ENCODE peak calls at places on chromosomes 11 and 22, in five cellular contexts. G is CD4-positive, alpha-beta memory T cell; E is GM23248; P is mammary epithelial cell; B is right cardiac atrium. V is an unnamed sample.
A peak's percentile ranks its signal among the peaks of the same experiment; 100 is the strongest.

GRCh38 chr11:109133159-109133558 is 288.8 kb upstream of the C11orf87 start:
- DNase-seq in P (no peak), E (no peak), B (no peak), G (no peak), V (no peak)

GRCh38 chr11:95977534-95978174 is 53.7 kb upstream of the MTMR2 start:
- DNase-seq in B (no peak), G (no peak), E (peak; percentile 5), P (peak; percentile 71), V (no peak)

GRCh38 chr11:80155412-80156017 is 714.7 kb upstream of the TENM4 start:
- DNase-seq in P (peak; percentile 17), B (no peak), E (peak; percentile 41), G (no peak), V (no peak)

GRCh38 chr11:127789887-127790286 is 789.3 kb upstream of the KIRREL3 start:
- DNase-seq in E (peak; percentile 6), G (no peak), P (peak; percentile 7), B (no peak), V (no peak)

GRCh38 chr11:72937439-72937838 is 123.2 kb downstream of the ATG16L2 start:
- DNase-seq in E (no peak), P (no peak), G (no peak), B (no peak), V (no peak)

GRCh38 chr11:36394056-36394455 is 98.0 kb downstream of the PRR5L start:
- DNase-seq in B (no peak), G (peak; percentile 68), E (no peak), P (no peak), V (no peak)

GRCh38 chr22:44625981-44626687 is 75.9 kb upstream of the PRR5 start:
- DNase-seq in E (peak; percentile 75), G (peak; percentile 73), P (peak; percentile 35), B (peak; percentile 85), V (peak; percentile 75)

GRCh38 chr11:110093407-110094297 is 460 bp downstream of the ZC3H12C start:
- DNase-seq in B (peak; percentile 88), E (peak; percentile 82), G (no peak), P (peak; percentile 63), V (no peak)

GRCh38 chr11:61037694-61038093 is 64.6 kb upstream of the CD5 start:
- DNase-seq in E (no peak), G (no peak), P (peak; percentile 31), B (peak; percentile 48), V (no peak)

GRCh38 chr11:122120096-122120495 is 4.1 kb upstream of the BLID start:
- DNase-seq in E (peak; percentile 68), G (no peak), B (no peak), P (no peak), V (no peak)

GRCh38 chr11:3939211-3939610 is 83.7 kb downstream of the STIM1 start:
- DNase-seq in B (no peak), E (peak; percentile 86), G (no peak), P (peak; percentile 54), V (no peak)

GRCh38 chr11:23280088-23280487 is 419.8 kb upstream of the CCDC179 start:
- DNase-seq in G (no peak), P (no peak), E (peak; percentile 45), B (no peak), V (no peak)

GRCh38 chr11:69962152-69962551 is 116.0 kb upstream of the ANO1 start:
- DNase-seq in G (no peak), B (no peak), P (peak; percentile 59), E (peak; percentile 33), V (no peak)
- H3K4me1 ChIP-seq in G (no peaks in the 10 kb centered on the region), B (no peaks in the 10 kb centered on the region), P (peaks cover 14% of the 10 kb centered on the region), E (no peaks in the 10 kb centered on the region), V (no peaks in the 10 kb centered on the region)

GRCh38 chr22:25146906-25147754 is 52.5 kb upstream of the CRYBB3 start:
- DNase-seq in G (no peak), E (no peak), P (no peak), B (no peak), V (no peak)
- H3K4me1 ChIP-seq in G (no peaks in the 10 kb centered on the region), E (no peaks in the 10 kb centered on the region), P (no peaks in the 10 kb centered on the region), B (peaks cover 6% of the 10 kb centered on the region), V (no peaks in the 10 kb centered on the region)

DNA sequence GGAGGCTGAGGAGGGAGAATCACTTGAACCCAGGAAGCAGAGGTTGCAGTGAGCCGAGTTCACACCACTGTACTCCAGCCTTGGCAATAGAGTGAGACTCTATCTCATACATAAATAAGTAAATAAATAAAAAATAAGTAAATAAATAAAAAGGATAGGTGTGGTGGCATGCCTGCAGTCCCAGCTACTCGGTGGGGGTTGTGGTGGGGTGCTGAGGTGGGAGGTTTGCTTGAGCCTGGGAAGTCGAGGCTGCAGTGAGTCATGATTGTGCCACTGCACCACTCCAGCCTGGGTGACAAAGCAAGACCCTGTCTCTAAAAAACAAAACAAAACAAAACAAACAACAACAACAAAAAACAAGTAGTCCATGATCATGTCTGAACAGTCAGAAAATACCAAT is 3.1 kb downstream of the LARGE2 start:
- DNase-seq in B (no peak), P (no peak), G (no peak), E (no peak), V (no peak)
- H3K4me1 ChIP-seq in B (no peaks in the 10 kb centered on the region), P (peaks cover 35% of the 10 kb centered on the region), G (peaks cover 37% of the 10 kb centered on the region), E (no peaks in the 10 kb centered on the region), V (peaks cover 12% of the 10 kb centered on the region)

DNA sequence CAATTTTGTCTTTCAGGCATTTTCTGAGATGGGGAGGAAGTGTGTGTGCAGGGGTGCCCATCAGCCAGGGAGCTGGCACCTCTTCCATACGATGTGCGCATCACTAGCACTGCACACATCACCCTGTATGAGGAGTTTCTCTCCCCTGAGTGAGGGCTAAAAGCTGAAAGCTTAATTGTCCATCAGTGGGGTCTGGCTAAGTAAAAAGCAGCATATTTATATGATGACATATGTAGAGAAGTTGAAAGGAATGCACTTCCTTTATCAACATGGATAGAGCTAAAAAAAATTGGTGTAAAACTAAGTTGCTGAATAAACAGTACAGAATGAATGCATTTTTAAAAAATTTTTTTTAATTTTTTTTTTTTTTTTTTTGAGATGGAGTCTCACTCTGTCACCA is 4.0 kb downstream of the VSTM5 start:
- DNase-seq in B (no peak), G (no peak), P (no peak), E (peak; percentile 20), V (no peak)
- H3K4me1 ChIP-seq in B (no peaks in the 10 kb centered on the region), G (no peaks in the 10 kb centered on the region), P (peaks cover 13% of the 10 kb centered on the region), E (peaks cover 3% of the 10 kb centered on the region), V (no peaks in the 10 kb centered on the region)

GRCh38 chr11:12792018-12792417 is 117.8 kb downstream of the TEAD1 start:
- DNase-seq in B (no peak), E (no peak), G (no peak), P (no peak), V (no peak)
- H3K4me1 ChIP-seq in B (no peaks in the 10 kb centered on the region), E (peaks cover 43% of the 10 kb centered on the region), G (no peaks in the 10 kb centered on the region), P (peaks cover 4% of the 10 kb centered on the region), V (no peaks in the 10 kb centered on the region)

DNA sequence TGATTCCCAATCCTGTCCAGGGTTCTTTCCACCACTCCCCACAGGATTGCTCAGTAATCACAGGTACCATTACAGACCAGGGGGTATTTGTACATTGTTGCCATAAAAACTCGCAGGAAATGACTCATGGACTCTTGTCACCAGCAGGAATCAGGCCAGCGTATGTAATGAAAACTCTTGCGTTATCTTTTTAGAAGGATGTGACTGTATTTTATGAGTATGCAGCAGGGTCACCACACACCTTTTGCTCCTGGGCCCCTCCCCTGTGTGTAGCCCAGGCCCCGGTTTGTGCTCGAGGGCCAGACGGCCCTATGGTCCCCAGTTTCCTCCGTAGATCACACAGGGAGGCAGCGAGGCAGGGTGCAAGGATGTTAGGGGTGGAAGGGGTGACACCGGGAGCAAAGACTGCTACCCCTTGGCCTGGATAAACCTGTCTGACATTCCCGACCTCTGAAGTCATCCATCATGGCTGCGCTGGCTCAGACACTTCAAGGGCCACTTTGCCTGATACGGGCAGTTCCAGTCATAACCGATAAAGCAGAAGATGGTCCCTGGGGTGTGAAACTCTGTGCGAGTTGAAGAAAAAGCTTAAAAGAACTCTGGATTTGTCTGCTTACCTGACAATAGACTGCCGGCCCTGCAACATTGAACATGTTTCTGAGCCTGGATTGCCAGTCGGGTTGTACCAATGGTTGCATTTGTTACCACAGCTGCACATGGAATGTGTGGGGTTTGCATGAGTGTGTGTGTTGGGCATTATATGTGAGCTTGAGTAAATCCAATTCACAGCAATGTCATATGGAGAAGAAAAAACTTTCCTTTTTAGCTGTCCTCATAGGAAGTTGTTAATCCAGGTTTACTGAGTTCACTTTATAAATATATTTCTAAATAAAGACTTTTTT is 57.0 kb downstream of the MICAL2 start:
- DNase-seq in P (peak; percentile 98), G (peak; percentile 38), B (no peak), E (peak; percentile 89), V (no peak)
- H3K4me1 ChIP-seq in P (peaks cover 68% of the 10 kb centered on the region), G (peaks cover 7% of the 10 kb centered on the region), B (peaks cover 21% of the 10 kb centered on the region), E (peaks cover 58% of the 10 kb centered on the region), V (no peaks in the 10 kb centered on the region)

GRCh38 chr22:22751043-22751603 is 106.7 kb downstream of the GGTLC2 start:
- DNase-seq in B (no peak), G (no peak), E (no peak), P (no peak), V (no peak)
- H3K4me1 ChIP-seq in B (no peaks in the 10 kb centered on the region), G (peaks cover 31% of the 10 kb centered on the region), E (no peaks in the 10 kb centered on the region), P (no peaks in the 10 kb centered on the region), V (peaks cover 11% of the 10 kb centered on the region)

DNA sequence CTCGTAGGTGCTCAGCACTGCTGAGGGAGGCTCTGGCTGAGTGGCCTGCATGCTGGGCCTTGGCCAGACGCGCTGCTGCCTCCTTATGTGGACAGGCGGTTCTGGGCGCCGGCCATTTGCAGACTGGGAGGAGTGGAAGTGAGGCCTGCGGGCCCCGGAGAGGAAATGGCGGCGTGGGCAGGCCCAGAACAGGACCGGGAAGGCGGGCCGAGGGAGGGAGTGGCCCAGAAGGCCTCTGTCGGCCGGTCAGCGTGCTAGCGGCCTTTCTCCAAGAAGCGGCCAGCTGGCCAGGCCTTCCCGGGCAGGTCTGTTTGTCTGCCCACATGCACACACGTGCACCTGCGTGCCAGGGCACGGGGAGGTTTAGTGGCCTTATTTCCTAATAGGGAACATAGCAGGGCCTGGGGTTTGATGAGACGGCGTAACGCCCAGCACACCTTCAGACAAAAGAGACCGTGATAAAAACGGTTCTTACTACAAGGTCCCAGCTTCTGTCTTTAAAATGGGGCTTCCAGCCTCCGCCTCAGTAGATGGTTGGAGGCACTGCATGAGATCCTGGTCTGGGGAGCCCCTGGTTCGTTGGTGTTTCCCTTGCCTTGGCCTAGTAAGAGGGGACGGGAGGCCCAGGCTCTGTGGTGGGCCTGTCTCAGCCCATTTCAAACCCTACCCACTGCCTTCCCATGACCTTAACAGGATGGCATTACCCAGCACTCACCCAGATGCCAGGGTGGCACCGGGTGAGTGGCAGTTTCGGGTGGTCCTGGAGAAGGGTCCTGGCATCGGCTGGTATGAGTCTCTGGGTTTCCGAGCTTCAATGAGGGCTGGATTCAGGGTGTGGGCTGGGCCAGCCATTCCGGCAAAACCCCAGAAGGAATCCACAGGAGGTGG is 65.1 kb upstream of the PPARA start:
- DNase-seq in G (no peak), E (peak; percentile 97), P (peak; percentile 89), B (peak; percentile 97), V (no peak)
- H3K4me1 ChIP-seq in G (peaks cover 4% of the 10 kb centered on the region), E (peaks cover 45% of the 10 kb centered on the region), P (peaks cover 65% of the 10 kb centered on the region), B (peaks cover 36% of the 10 kb centered on the region), V (no peaks in the 10 kb centered on the region)